ENCODE peak calls at places on chromosomes 16 and 17, in six cellular contexts. One of them, this sample, is unnamed.

GRCh38 chr16:62190426-62190825 is 154.2 kb upstream of the CDH8 start:
- DNase-seq in heart left ventricle: no peak
- DNase-seq in CD8-positive, alpha-beta memory T cell: no peak
- DNase-seq in lung: no peak
- DNase-seq in right atrium auricular region: no peak
- DNase-seq in stomach: no peak
- DNase-seq in this sample: no peak

GRCh38 chr17:79156463-79157095 is 82.0 kb downstream of the ENGASE start:
- DNase-seq in lung: no peak
- DNase-seq in heart left ventricle: no peak
- DNase-seq in CD8-positive, alpha-beta memory T cell: no peak
- DNase-seq in stomach: no peak
- DNase-seq in right atrium auricular region: no peak
- DNase-seq in this sample: no peak

GRCh38 chr17:66777689-66778225 is 57.2 kb upstream of the CACNG5 start:
- DNase-seq in CD8-positive, alpha-beta memory T cell: no peak
- DNase-seq in heart left ventricle: no peak
- DNase-seq in right atrium auricular region: no peak
- DNase-seq in lung: peak; percentile 80
- DNase-seq in stomach: no peak
- DNase-seq in this sample: no peak

GRCh38 chr16:57190136-57190535 is 4.0 kb downstream of the RSPRY1 start:
- DNase-seq in CD8-positive, alpha-beta memory T cell: no peak
- DNase-seq in stomach: no peak
- DNase-seq in lung: no peak
- DNase-seq in right atrium auricular region: no peak
- DNase-seq in heart left ventricle: no peak
- DNase-seq in this sample: no peak

GRCh38 chr17:52536466-52536865 is 378.0 kb upstream of the CA10 start:
- DNase-seq in right atrium auricular region: no peak
- DNase-seq in heart left ventricle: peak; percentile 25
- DNase-seq in CD8-positive, alpha-beta memory T cell: no peak
- DNase-seq in lung: no peak
- DNase-seq in stomach: no peak
- DNase-seq in this sample: peak; percentile 57

GRCh38 chr16:10566613-10567012 is 13.8 kb downstream of the EMP2 start:
- DNase-seq in CD8-positive, alpha-beta memory T cell: no peak
- DNase-seq in heart left ventricle: no peak
- DNase-seq in lung: no peak
- DNase-seq in right atrium auricular region: no peak
- DNase-seq in stomach: no peak
- DNase-seq in this sample: no peak

GRCh38 chr17:48995871-48996695 is 1.1 kb upstream of the IGF2BP1 start:
- DNase-seq in lung: no peak
- DNase-seq in heart left ventricle: no peak
- DNase-seq in CD8-positive, alpha-beta memory T cell: no peak
- DNase-seq in right atrium auricular region: peak; percentile 43
- DNase-seq in stomach: no peak
- DNase-seq in this sample: no peak

GRCh38 chr17:66625321-66625767 is 209.6 kb upstream of the CACNG5 start:
- DNase-seq in heart left ventricle: no peak
- DNase-seq in right atrium auricular region: no peak
- DNase-seq in CD8-positive, alpha-beta memory T cell: no peak
- DNase-seq in lung: no peak
- DNase-seq in stomach: no peak
- DNase-seq in this sample: no peak

GRCh38 chr17:74276051-74276476 is 2.0 kb downstream of the DNAI2 start:
- DNase-seq in right atrium auricular region: peak; percentile 61
- DNase-seq in stomach: no peak
- DNase-seq in heart left ventricle: peak; percentile 77
- DNase-seq in lung: no peak
- DNase-seq in CD8-positive, alpha-beta memory T cell: no peak
- DNase-seq in this sample: peak; percentile 66

GRCh38 chr17:28827672-28828071 is 14.9 kb downstream of the FAM222B start:
- DNase-seq in right atrium auricular region: no peak
- DNase-seq in stomach: no peak
- DNase-seq in lung: no peak
- DNase-seq in CD8-positive, alpha-beta memory T cell: no peak
- DNase-seq in heart left ventricle: no peak
- DNase-seq in this sample: no peak

DNA sequence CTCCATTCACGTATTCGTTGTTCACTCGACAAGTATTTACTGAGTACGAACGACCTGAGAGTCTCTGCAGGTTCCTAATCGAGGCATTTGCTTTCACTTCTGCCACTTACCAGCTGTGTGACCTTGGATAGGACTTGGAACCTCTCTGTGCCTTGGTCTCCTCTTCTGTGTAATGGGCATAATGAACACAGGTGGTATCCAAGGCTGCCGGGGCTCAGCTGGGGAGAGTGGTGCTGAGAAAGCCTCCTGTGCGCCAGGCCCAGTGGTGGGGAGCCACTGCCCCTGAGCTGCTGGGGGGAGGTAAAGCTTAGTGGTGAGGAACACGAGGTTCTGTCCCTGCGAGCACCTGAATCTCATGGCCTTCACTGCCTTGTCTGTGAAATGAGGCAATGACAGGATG is 150.7 kb downstream of the IRF8 start:
- DNase-seq in lung: no peak
- DNase-seq in CD8-positive, alpha-beta memory T cell: no peak
- DNase-seq in stomach: no peak
- DNase-seq in heart left ventricle: no peak
- DNase-seq in right atrium auricular region: no peak
- DNase-seq in this sample: no peak
- H3K36me3 ChIP-seq in lung: no peaks in the 10 kb centered on the region
- H3K36me3 ChIP-seq in CD8-positive, alpha-beta memory T cell: no peaks in the 10 kb centered on the region
- H3K36me3 ChIP-seq in stomach: no peaks in the 10 kb centered on the region
- H3K36me3 ChIP-seq in heart left ventricle: no peaks in the 10 kb centered on the region
- H3K36me3 ChIP-seq in right atrium auricular region: no peaks in the 10 kb centered on the region
- H3K36me3 ChIP-seq in this sample: no peaks in the 10 kb centered on the region

GRCh38 chr17:82772026-82772425 is 20.2 kb downstream of the TBCD start:
- DNase-seq in CD8-positive, alpha-beta memory T cell: no peak
- DNase-seq in heart left ventricle: no peak
- DNase-seq in lung: no peak
- DNase-seq in stomach: peak; percentile 77
- DNase-seq in right atrium auricular region: no peak
- DNase-seq in this sample: no peak
- H3K36me3 ChIP-seq in CD8-positive, alpha-beta memory T cell: peaks cover 9% of the 10 kb centered on the region
- H3K36me3 ChIP-seq in heart left ventricle: no peaks in the 10 kb centered on the region
- H3K36me3 ChIP-seq in lung: peaks cover 9% of the 10 kb centered on the region
- H3K36me3 ChIP-seq in stomach: peaks cover 59% of the 10 kb centered on the region
- H3K36me3 ChIP-seq in right atrium auricular region: peaks cover 38% of the 10 kb centered on the region
- H3K36me3 ChIP-seq in this sample: peaks cover 46% of the 10 kb centered on the region

GRCh38 chr17:27601975-27602302 is 29.0 kb upstream of the LGALS9 start:
- DNase-seq in stomach: no peak
- DNase-seq in heart left ventricle: no peak
- DNase-seq in CD8-positive, alpha-beta memory T cell: no peak
- DNase-seq in right atrium auricular region: no peak
- DNase-seq in lung: no peak
- DNase-seq in this sample: no peak

GRCh38 chr17:27605409-27605808 is 25.6 kb upstream of the LGALS9 start:
- DNase-seq in CD8-positive, alpha-beta memory T cell: no peak
- DNase-seq in lung: no peak
- DNase-seq in heart left ventricle: no peak
- DNase-seq in stomach: no peak
- DNase-seq in right atrium auricular region: no peak
- DNase-seq in this sample: no peak

GRCh38 chr17:27603446-27603820 is 27.6 kb upstream of the LGALS9 start:
- DNase-seq in CD8-positive, alpha-beta memory T cell: no peak
- DNase-seq in right atrium auricular region: no peak
- DNase-seq in lung: no peak
- DNase-seq in stomach: no peak
- DNase-seq in heart left ventricle: no peak
- DNase-seq in this sample: no peak

GRCh38 chr17:27602721-27603445 is 28.1 kb upstream of the LGALS9 start:
- DNase-seq in lung: peak; percentile 77
- DNase-seq in stomach: peak; percentile 86
- DNase-seq in heart left ventricle: peak; percentile 72
- DNase-seq in CD8-positive, alpha-beta memory T cell: peak; percentile 53
- DNase-seq in right atrium auricular region: peak; percentile 82
- DNase-seq in this sample: peak; percentile 68

DNA sequence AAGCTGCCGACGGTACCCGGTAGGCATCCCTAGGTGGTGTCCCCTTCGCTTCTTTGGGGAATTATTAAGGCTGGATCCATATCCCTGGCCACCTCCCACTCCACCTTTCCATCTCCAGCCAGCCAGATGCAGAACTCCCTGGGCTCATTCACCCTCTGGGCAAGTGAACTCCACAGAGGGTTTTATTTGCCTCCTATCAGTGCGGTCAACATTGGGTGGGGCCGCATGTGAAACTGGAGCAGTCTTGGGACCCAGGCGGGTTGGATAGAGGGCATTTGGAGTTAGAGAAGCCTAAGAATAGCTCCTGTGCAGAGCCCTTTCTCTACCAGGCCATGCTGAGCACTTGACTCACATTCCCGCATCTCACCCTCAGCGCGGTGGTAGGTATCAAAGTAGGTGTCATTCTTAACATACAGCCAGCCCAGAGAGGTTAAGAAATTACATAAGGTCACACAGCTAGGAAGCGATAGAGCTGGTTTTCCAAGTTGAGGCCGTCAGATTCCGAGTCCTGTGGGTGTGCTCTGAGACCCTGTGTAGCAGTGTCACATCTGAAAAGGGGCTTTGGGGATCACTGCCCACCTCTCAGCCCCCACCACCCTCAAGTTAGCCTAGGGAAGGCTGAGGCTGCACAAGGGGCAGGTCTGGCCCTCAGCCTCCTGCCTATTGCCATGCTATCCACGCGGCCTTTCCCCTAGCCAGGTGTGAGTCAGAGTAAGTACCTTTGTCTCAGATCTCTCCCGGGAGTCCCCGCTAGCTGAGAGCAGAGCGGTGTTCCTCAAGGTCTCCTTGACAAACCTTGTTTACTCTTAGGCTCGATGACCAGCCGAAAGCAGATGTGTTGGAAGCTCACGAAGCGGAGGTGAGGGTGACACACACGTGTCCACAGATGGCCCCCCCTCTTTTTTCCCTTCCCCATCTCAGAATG is 26.9 kb upstream of the LGALS9 start:
- DNase-seq in lung: no peak
- DNase-seq in heart left ventricle: no peak
- DNase-seq in stomach: peak; percentile 75
- DNase-seq in CD8-positive, alpha-beta memory T cell: no peak
- DNase-seq in right atrium auricular region: no peak
- DNase-seq in this sample: no peak
- H3K36me3 ChIP-seq in lung: no peaks in the 10 kb centered on the region
- H3K36me3 ChIP-seq in heart left ventricle: no peaks in the 10 kb centered on the region
- H3K36me3 ChIP-seq in stomach: peaks cover 59% of the 10 kb centered on the region
- H3K36me3 ChIP-seq in CD8-positive, alpha-beta memory T cell: peaks cover 9% of the 10 kb centered on the region
- H3K36me3 ChIP-seq in right atrium auricular region: peaks cover 47% of the 10 kb centered on the region
- H3K36me3 ChIP-seq in this sample: peaks cover 55% of the 10 kb centered on the region

DNA sequence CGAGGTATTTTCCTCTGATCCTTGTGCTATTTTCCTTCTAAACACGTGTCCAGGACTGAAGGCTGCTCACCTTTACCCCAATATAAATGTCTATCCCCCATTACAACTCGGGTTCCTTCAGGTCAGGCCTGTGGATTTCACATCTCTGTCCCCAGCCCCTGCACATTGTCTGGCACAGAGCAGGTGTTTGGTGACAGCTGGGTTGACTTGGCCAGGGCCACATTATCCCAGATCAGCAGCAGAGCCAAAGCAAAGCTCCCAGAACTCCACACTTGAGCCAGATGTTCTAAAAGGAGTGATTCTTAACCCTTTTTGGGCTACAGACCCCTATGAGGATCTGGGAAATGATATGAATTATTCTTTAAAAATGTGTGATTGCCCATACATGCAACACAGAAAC is 18.0 kb upstream of the SPATA32 start:
- DNase-seq in stomach: no peak
- DNase-seq in lung: no peak
- DNase-seq in right atrium auricular region: no peak
- DNase-seq in heart left ventricle: peak; percentile 79
- DNase-seq in CD8-positive, alpha-beta memory T cell: no peak
- DNase-seq in this sample: peak; percentile 49
- H3K36me3 ChIP-seq in stomach: peaks cover 33% of the 10 kb centered on the region
- H3K36me3 ChIP-seq in lung: no peaks in the 10 kb centered on the region
- H3K36me3 ChIP-seq in right atrium auricular region: peaks cover 21% of the 10 kb centered on the region
- H3K36me3 ChIP-seq in heart left ventricle: no peaks in the 10 kb centered on the region
- H3K36me3 ChIP-seq in CD8-positive, alpha-beta memory T cell: peaks cover 22% of the 10 kb centered on the region
- H3K36me3 ChIP-seq in this sample: peaks cover 50% of the 10 kb centered on the region

DNA sequence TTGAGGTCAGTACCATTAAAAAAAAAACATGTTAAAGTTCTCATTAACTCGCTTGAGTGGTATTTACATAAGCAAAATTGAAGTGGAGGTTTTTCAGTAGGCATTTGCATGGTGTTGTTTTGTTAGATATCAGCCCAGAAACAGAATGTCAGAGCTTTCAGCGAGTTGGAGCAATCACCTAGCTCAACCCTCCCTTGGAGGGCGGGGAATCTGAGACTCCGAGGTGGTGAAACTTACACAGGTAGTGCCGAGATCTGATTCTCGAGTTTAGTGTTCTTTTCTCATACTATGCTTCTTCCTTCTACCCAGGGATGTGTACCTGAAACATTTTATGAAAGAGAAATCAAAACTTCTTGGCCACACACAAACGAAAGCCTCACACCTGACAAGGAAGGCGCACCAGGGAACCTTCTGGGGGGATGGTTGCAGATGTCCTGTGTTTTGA is 6.6 kb downstream of the SEC14L1 start:
- DNase-seq in lung: no peak
- DNase-seq in CD8-positive, alpha-beta memory T cell: no peak
- DNase-seq in stomach: no peak
- DNase-seq in heart left ventricle: no peak
- DNase-seq in right atrium auricular region: no peak
- DNase-seq in this sample: no peak
- H3K36me3 ChIP-seq in lung: peaks cover 7% of the 10 kb centered on the region
- H3K36me3 ChIP-seq in CD8-positive, alpha-beta memory T cell: peaks cover 40% of the 10 kb centered on the region
- H3K36me3 ChIP-seq in stomach: peaks cover 43% of the 10 kb centered on the region
- H3K36me3 ChIP-seq in heart left ventricle: no peaks in the 10 kb centered on the region
- H3K36me3 ChIP-seq in right atrium auricular region: peaks cover 29% of the 10 kb centered on the region
- H3K36me3 ChIP-seq in this sample: peaks cover 49% of the 10 kb centered on the region

DNA sequence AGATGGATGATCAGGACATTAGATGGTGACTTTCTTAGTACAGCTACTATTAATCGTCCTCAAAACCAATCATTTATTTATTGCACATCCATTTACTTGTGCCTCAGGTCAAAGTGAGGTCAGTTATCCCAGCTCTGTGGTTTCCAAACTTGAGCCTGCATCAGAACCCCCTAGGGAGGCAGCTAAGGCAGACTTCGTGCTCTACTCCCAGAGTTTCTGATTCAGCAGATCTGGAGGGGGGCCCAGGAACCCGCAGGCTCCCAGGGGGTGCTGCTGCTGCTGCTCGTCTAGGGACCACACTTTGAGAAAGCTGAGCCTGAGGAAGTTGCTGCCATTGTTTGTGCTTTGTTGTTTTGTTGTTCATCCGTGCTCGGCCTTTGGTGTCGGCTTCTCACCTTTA is 44.0 kb upstream of the CLEC18B start:
- DNase-seq in right atrium auricular region: no peak
- DNase-seq in CD8-positive, alpha-beta memory T cell: no peak
- DNase-seq in heart left ventricle: peak; percentile 45
- DNase-seq in lung: no peak
- DNase-seq in stomach: no peak
- DNase-seq in this sample: no peak
- H3K36me3 ChIP-seq in right atrium auricular region: peaks cover 95% of the 10 kb centered on the region
- H3K36me3 ChIP-seq in CD8-positive, alpha-beta memory T cell: peaks cover 72% of the 10 kb centered on the region
- H3K36me3 ChIP-seq in heart left ventricle: peaks cover 36% of the 10 kb centered on the region
- H3K36me3 ChIP-seq in lung: peaks cover 41% of the 10 kb centered on the region
- H3K36me3 ChIP-seq in stomach: peaks cover 100% of the 10 kb centered on the region
- H3K36me3 ChIP-seq in this sample: peaks cover 98% of the 10 kb centered on the region

DNA sequence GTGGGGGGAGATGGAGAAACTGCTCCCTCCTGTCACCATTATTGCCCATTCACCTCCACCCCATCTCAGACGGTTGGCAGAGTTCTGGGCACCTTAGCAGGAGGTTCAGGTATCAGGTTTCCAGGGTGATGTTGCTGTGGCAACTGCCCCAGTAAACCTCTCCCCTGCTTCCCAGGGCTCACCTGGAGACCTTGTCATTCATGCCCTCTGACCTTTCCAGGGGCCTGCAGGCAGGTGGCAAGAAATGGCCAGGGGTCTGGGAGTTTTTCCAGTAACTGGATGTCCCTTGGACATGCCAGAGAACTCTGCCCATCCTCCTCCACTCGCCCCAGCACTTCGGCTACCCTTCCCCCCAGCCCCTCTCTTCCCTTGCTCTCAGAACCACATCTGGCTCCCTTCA is 8.4 kb downstream of the MLLT6 start:
- DNase-seq in right atrium auricular region: no peak
- DNase-seq in stomach: no peak
- DNase-seq in heart left ventricle: no peak
- DNase-seq in CD8-positive, alpha-beta memory T cell: no peak
- DNase-seq in lung: no peak
- DNase-seq in this sample: no peak
- H3K36me3 ChIP-seq in right atrium auricular region: peaks cover 78% of the 10 kb centered on the region
- H3K36me3 ChIP-seq in stomach: peaks cover 98% of the 10 kb centered on the region
- H3K36me3 ChIP-seq in heart left ventricle: no peaks in the 10 kb centered on the region
- H3K36me3 ChIP-seq in CD8-positive, alpha-beta memory T cell: peaks cover 90% of the 10 kb centered on the region
- H3K36me3 ChIP-seq in lung: peaks cover 20% of the 10 kb centered on the region
- H3K36me3 ChIP-seq in this sample: peaks cover 94% of the 10 kb centered on the region

This sample was measured in left ventricle myocardium inferior.